ENCODE peak calls at places on chromosomes 6 and 20, in six cellular contexts. One of them, this sample, is unnamed.
A peak's percentile ranks its signal among the peaks of the same experiment; 100 is the strongest.

GRCh38 chr6:157990321-157991066 is 8.8 kb downstream of the SYNJ2 start:
- DNase-seq in AG08395: no peak
- DNase-seq in EH: peak; percentile 27
- DNase-seq in heart left ventricle: no peak
- DNase-seq in coronary artery: peak; percentile 55
- DNase-seq in NCI-H2081: no peak
- DNase-seq in this sample: no peak

GRCh38 chr6:16369989-16370388 is 131.6 kb downstream of the GMPR start:
- DNase-seq in AG08395: no peak
- DNase-seq in EH: no peak
- DNase-seq in heart left ventricle: no peak
- DNase-seq in coronary artery: no peak
- DNase-seq in NCI-H2081: no peak
- DNase-seq in this sample: no peak

GRCh38 chr6:5730586-5731263 is 276.0 kb downstream of the NRN1 start:
- DNase-seq in AG08395: peak; percentile 50
- DNase-seq in EH: peak; percentile 24
- DNase-seq in heart left ventricle: no peak
- DNase-seq in coronary artery: no peak
- DNase-seq in NCI-H2081: no peak
- DNase-seq in this sample: no peak

GRCh38 chr6:146847426-146847825 is 248.7 kb downstream of the ADGB start:
- DNase-seq in AG08395: no peak
- DNase-seq in EH: peak; percentile 66
- DNase-seq in heart left ventricle: no peak
- DNase-seq in coronary artery: no peak
- DNase-seq in NCI-H2081: no peak
- DNase-seq in this sample: no peak

GRCh38 chr20:11098888-11099287 is 425.1 kb upstream of the JAG1 start:
- DNase-seq in AG08395: no peak
- DNase-seq in EH: peak; percentile 21
- DNase-seq in heart left ventricle: no peak
- DNase-seq in coronary artery: no peak
- DNase-seq in NCI-H2081: no peak
- DNase-seq in this sample: no peak

GRCh38 chr6:112983741-112984221 is 636.7 kb downstream of the RFPL4B start:
- DNase-seq in AG08395: no peak
- DNase-seq in EH: peak; percentile 39
- DNase-seq in heart left ventricle: no peak
- DNase-seq in coronary artery: no peak
- DNase-seq in NCI-H2081: no peak
- DNase-seq in this sample: no peak

GRCh38 chr6:19866199-19866872 is 29.2 kb downstream of the ID4 start:
- DNase-seq in AG08395: no peak
- DNase-seq in EH: no peak
- DNase-seq in heart left ventricle: no peak
- DNase-seq in coronary artery: no peak
- DNase-seq in NCI-H2081: no peak
- DNase-seq in this sample: no peak

GRCh38 chr6:137859025-137859424 is 8.0 kb upstream of the TNFAIP3 start:
- DNase-seq in AG08395: no peak
- DNase-seq in EH: no peak
- DNase-seq in heart left ventricle: no peak
- DNase-seq in coronary artery: no peak
- DNase-seq in NCI-H2081: no peak
- DNase-seq in this sample: no peak

GRCh38 chr6:166786704-166787293 is 159.7 kb upstream of the RPS6KA2 start:
- DNase-seq in AG08395: peak; percentile 60
- DNase-seq in EH: peak; percentile 66
- DNase-seq in heart left ventricle: no peak
- DNase-seq in coronary artery: no peak
- DNase-seq in NCI-H2081: peak; percentile 52
- DNase-seq in this sample: no peak

GRCh38 chr6:36432151-36432633 is 10.5 kb downstream of the PXT1 start:
- DNase-seq in AG08395: peak; percentile 41
- DNase-seq in EH: peak; percentile 93
- DNase-seq in heart left ventricle: no peak
- DNase-seq in coronary artery: no peak
- DNase-seq in NCI-H2081: no peak
- DNase-seq in this sample: no peak

GRCh38 chr6:65935412-65935811 is 228.4 kb upstream of the EYS start:
- DNase-seq in AG08395: no peak
- DNase-seq in EH: no peak
- DNase-seq in heart left ventricle: no peak
- DNase-seq in coronary artery: no peak
- DNase-seq in NCI-H2081: no peak
- DNase-seq in this sample: no peak

GRCh38 chr6:157099912-157100593 is 223.3 kb downstream of the TMEM242 start:
- DNase-seq in AG08395: no peak
- DNase-seq in EH: no peak
- DNase-seq in heart left ventricle: no peak
- DNase-seq in coronary artery: no peak
- DNase-seq in NCI-H2081: no peak
- DNase-seq in this sample: no peak

GRCh38 chr6:77447254-77447653 is 16.0 kb downstream of the HTR1B start:
- DNase-seq in AG08395: no peak
- DNase-seq in EH: peak; percentile 77
- DNase-seq in heart left ventricle: no peak
- DNase-seq in coronary artery: no peak
- DNase-seq in NCI-H2081: no peak
- DNase-seq in this sample: no peak

GRCh38 chr6:39196648-39197047 is 32.6 kb downstream of the KCNK5 start:
- DNase-seq in AG08395: no peak
- DNase-seq in EH: no peak
- DNase-seq in heart left ventricle: no peak
- DNase-seq in coronary artery: no peak
- DNase-seq in NCI-H2081: no peak
- DNase-seq in this sample: no peak

GRCh38 chr6:158042245-158042798 is 60.7 kb downstream of the SYNJ2 start:
- DNase-seq in AG08395: no peak
- DNase-seq in EH: peak; percentile 92
- DNase-seq in heart left ventricle: peak; percentile 86
- DNase-seq in coronary artery: peak; percentile 95
- DNase-seq in NCI-H2081: no peak
- DNase-seq in this sample: peak; percentile 53

This sample was measured in ovary.